ENCODE peak calls at places on chromosomes 6 and 20, in seven cellular contexts. S, X, G, R, W, N and T are unnamed samples.

GRCh38 chr6:156699017-156699421 is 78.2 kb upstream of the ARID1B start:
- DNase-seq in S (no peak), X (no peak), G (no peak), R (no peak), W (no peak), N (no peak), T (peak)

GRCh38 chr20:10761232-10761631 is 87.4 kb upstream of the JAG1 start:
- DNase-seq in S (no peak), X (no peak), G (no peak), R (no peak), W (no peak), N (no peak), T (no peak)

GRCh38 chr6:34151321-34152041 is 5.6 kb upstream of the GRM4 start:
- DNase-seq in S (peak), X (no peak), G (no peak), R (no peak), W (no peak), N (no peak), T (no peak)

GRCh38 chr6:142700032-142700431 is 244.9 kb downstream of the HIVEP2 start:
- DNase-seq in S (no peak), X (no peak), G (no peak), R (no peak), W (no peak), N (no peak), T (no peak)

GRCh38 chr20:50048420-50049166 is 64.4 kb downstream of the UBE2V1 start:
- DNase-seq in S (no peak), X (no peak), G (peak), R (peak), W (no peak), N (no peak), T (no peak)

GRCh38 chr20:44747166-44748004 is 1.7 kb downstream of the KCNK15 start:
- DNase-seq in S (peak), X (no peak), G (peak), R (peak), W (peak), N (peak), T (no peak)

GRCh38 chr6:144434308-144434990 is 149.3 kb downstream of the UTRN start:
- DNase-seq in S (no peak), X (peak), G (no peak), R (no peak), W (no peak), N (no peak), T (no peak)

GRCh38 chr20:34112600-34113061 is 588 bp upstream of the EIF2S2 start:
- DNase-seq in S (peak), X (peak), G (no peak), R (no peak), W (no peak), N (no peak), T (no peak)

GRCh38 chr20:18304618-18305017 is 16.3 kb downstream of the ZNF133 start:
- DNase-seq in S (no peak), X (no peak), G (no peak), R (no peak), W (no peak), N (no peak), T (no peak)

GRCh38 chr20:46065006-46065405 is 24.8 kb downstream of the NCOA5 start:
- DNase-seq in S (no peak), X (no peak), G (no peak), R (peak), W (no peak), N (no peak), T (no peak)

GRCh38 chr6:143410859-143411270 is 39.6 kb downstream of the ADAT2 start:
- DNase-seq in S (no peak), X (peak), G (no peak), R (no peak), W (no peak), N (no peak), T (no peak)

GRCh38 chr20:25219365-25219764 is 23.9 kb downstream of the ENTPD6 start:
- DNase-seq in S (no peak), X (no peak), G (no peak), R (no peak), W (no peak), N (no peak), T (no peak)

GRCh38 chr6:139943391-139943790 is 568.9 kb upstream of the CITED2 start:
- DNase-seq in S (no peak), X (peak), G (no peak), R (no peak), W (no peak), N (no peak), T (peak)

GRCh38 chr6:92271101-92271500 is 1148.3 kb downstream of the EPHA7 start:
- DNase-seq in S (no peak), X (no peak), G (no peak), R (no peak), W (no peak), N (no peak), T (no peak)

GRCh38 chr20:17917832-17918618 is 50.6 kb downstream of the SNX5 start:
- DNase-seq in S (no peak), X (no peak), G (no peak), R (no peak), W (no peak), N (no peak), T (no peak)

GRCh38 chr6:94953867-94954631 is 623.3 kb upstream of the MANEA start:
- DNase-seq in S (no peak), X (no peak), G (no peak), R (no peak), W (no peak), N (no peak), T (no peak)

GRCh38 chr20:64225828-64226598 is 29.5 kb upstream of the PCMTD2 start:
- DNase-seq in S (no peak), X (no peak), G (no peak), R (no peak), W (no peak), N (no peak), T (no peak)

GRCh38 chr6:140083375-140083774 is 708.9 kb upstream of the CITED2 start:
- DNase-seq in S (no peak), X (no peak), G (no peak), R (no peak), W (no peak), N (no peak), T (no peak)

GRCh38 chr6:43770417-43771209 is 602 bp downstream of the VEGFA start:
- DNase-seq in S (peak), X (no peak), G (peak), R (peak), W (no peak), N (peak), T (no peak)

GRCh38 chr6:27575594-27576361 is 102.9 kb upstream of the ZNF184 start:
- DNase-seq in S (no peak), X (no peak), G (no peak), R (no peak), W (no peak), N (no peak), T (no peak)

GRCh38 chr6:33116417-33116816 is 40.6 kb downstream of the HLA-DPB1 start:
- DNase-seq in S (no peak), X (no peak), G (no peak), R (no peak), W (no peak), N (no peak), T (no peak)

GRCh38 chr6:1739220-1739619 is 129.5 kb downstream of the FOXC1 start:
- DNase-seq in S (no peak), X (no peak), G (no peak), R (no peak), W (no peak), N (no peak), T (no peak)

GRCh38 chr20:4150095-4150492 is 134.7 kb upstream of the RNF24 start:
- DNase-seq in S (no peak), X (no peak), G (no peak), R (no peak), W (no peak), N (no peak), T (no peak)

GRCh38 chr20:11454966-11455799 is 462.5 kb upstream of the BTBD3 start:
- DNase-seq in S (no peak), X (no peak), G (no peak), R (no peak), W (no peak), N (no peak), T (peak)

GRCh38 chr20:58150772-58151171 is 77.7 kb downstream of the ANKRD60 start:
- DNase-seq in S (peak), X (no peak), G (no peak), R (no peak), W (no peak), N (peak), T (no peak)

GRCh38 chr6:110949679-110950285 is 8.7 kb upstream of the GTF3C6 start:
- DNase-seq in S (no peak), X (no peak), G (no peak), R (no peak), W (no peak), N (no peak), T (no peak)

GRCh38 chr6:41966214-41966920 is 24.8 kb upstream of the CCND3 start:
- DNase-seq in S (no peak), X (no peak), G (no peak), R (no peak), W (no peak), N (no peak), T (no peak)

GRCh38 chr6:35078226-35078850 is 62.8 kb downstream of the TCP11 start:
- DNase-seq in S (no peak), X (no peak), G (no peak), R (no peak), W (no peak), N (no peak), T (no peak)

GRCh38 chr20:1474817-1475603 is 8.4 kb upstream of the NSFL1C start:
- DNase-seq in S (no peak), X (no peak), G (no peak), R (no peak), W (no peak), N (no peak), T (no peak)

GRCh38 chr6:29627762-29628418 is 5.1 kb downstream of the GABBR1 start:
- DNase-seq in S (peak), X (no peak), G (peak), R (peak), W (peak), N (peak), T (peak)

GRCh38 chr20:6038256-6038655 is 15.6 kb downstream of the LRRN4 start:
- DNase-seq in S (no peak), X (no peak), G (no peak), R (no peak), W (no peak), N (no peak), T (no peak)